ENCODE peak calls at places on chromosomes 3 and 15, in four cellular contexts. T, P, R and V are unnamed samples.

GRCh38 chr3:149128856-149129255 is 582 bp upstream of the HPS3 start:
- DNase-seq in T (no peak), R (no peak), P (no peak), V (no peak)

GRCh38 chr3:187484547-187485325 is 116.6 kb downstream of the RTP4 start:
- DNase-seq in R (no peak), T (no peak), P (no peak), V (no peak)

GRCh38 chr3:139299261-139300132 is 44.3 kb upstream of the MRPS22 start:
- DNase-seq in R (peak), T (no peak), P (no peak), V (no peak)

GRCh38 chr15:93146196-93146595 is 57.2 kb upstream of the RGMA start:
- DNase-seq in P (no peak), T (no peak), R (no peak), V (no peak)

GRCh38 chr3:71423151-71423906 is 160.2 kb downstream of the FOXP1 start:
- DNase-seq in P (no peak), R (peak), T (peak), V (no peak)

GRCh38 chr3:107024481-107025153 is 352.6 kb upstream of the CCDC54 start:
- DNase-seq in P (no peak), T (no peak), R (no peak), V (no peak)

GRCh38 chr3:187979543-187979942 is 174.4 kb upstream of the LPP start:
- DNase-seq in P (no peak), R (no peak), T (peak), V (no peak)

GRCh38 chr3:72273615-72274014 is 488.7 kb upstream of the PROK2 start:
- DNase-seq in R (no peak), P (no peak), T (no peak), V (no peak)

GRCh38 chr3:93961026-93961425 is 12.7 kb downstream of the PROS1 start:
- DNase-seq in T (no peak), P (no peak), R (no peak), V (no peak)

GRCh38 chr3:141648055-141648910 is 89.8 kb upstream of the RNF7 start:
- DNase-seq in T (peak), R (no peak), P (no peak), V (no peak)

GRCh38 chr3:129038121-129038855 is 22.3 kb upstream of the GP9 start:
- DNase-seq in T (no peak), R (no peak), P (no peak), V (no peak)

GRCh38 chr15:59797756-59798604 is 108.9 kb upstream of the BNIP2 start:
- DNase-seq in P (peak), T (no peak), R (no peak), V (no peak)

GRCh38 chr3:192835818-192836468 is 81.7 kb downstream of the MB21D2 start:
- DNase-seq in R (no peak), T (no peak), P (peak), V (no peak)

GRCh38 chr15:42670441-42670840 is 66.5 kb downstream of the CDAN1 start:
- DNase-seq in R (no peak), P (no peak), T (no peak), V (no peak)

GRCh38 chr3:129016366-129016724 is 15.2 kb downstream of the EFCC1 start:
- DNase-seq in P (peak), R (peak), T (peak), V (peak)

GRCh38 chr3:144643778-144644191 is 672.2 kb downstream of the DIPK2A start:
- DNase-seq in T (no peak), R (no peak), P (no peak), V (no peak)

GRCh38 chr3:154862265-154862664 is 217.9 kb upstream of the MME start:
- DNase-seq in R (no peak), P (peak), T (no peak), V (no peak)

GRCh38 chr15:74782596-74783071 is 754 bp downstream of the CSK start:
- DNase-seq in R (no peak), P (no peak), T (no peak), V (no peak)

GRCh38 chr3:33438284-33438668 is 1.9 kb downstream of the UBP1 start:
- DNase-seq in R (no peak), T (no peak), P (peak), V (no peak)

GRCh38 chr3:143088835-143089234 is 30.7 kb upstream of the CHST2 start:
- DNase-seq in P (no peak), T (no peak), R (no peak), V (no peak)

DNA sequence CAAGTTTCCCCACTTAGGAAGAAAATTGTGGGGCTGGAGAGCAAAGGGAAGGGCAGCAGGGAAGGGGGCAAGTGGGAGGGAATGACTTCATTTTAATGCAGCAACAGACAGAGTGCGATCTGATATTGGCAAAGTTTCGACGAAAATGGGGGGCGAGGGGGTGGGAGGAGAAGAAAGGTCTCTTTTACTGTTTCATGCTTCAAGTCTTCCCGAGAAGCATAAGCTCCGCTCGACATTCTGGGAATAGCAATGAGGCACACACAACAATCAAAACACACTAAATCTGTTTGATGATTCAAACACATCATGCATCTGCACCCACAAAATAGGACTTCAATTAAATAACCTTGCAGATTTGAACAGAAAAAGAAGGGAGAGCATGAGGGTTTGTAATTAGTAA is 284.0 kb upstream of the ATP11B start:
- DNase-seq in T (no peak), P (no peak), R (no peak), V (no peak)
- H3K4me3 ChIP-seq in T (no peak), P (no peak), R (no peak), V (no peak)

DNA sequence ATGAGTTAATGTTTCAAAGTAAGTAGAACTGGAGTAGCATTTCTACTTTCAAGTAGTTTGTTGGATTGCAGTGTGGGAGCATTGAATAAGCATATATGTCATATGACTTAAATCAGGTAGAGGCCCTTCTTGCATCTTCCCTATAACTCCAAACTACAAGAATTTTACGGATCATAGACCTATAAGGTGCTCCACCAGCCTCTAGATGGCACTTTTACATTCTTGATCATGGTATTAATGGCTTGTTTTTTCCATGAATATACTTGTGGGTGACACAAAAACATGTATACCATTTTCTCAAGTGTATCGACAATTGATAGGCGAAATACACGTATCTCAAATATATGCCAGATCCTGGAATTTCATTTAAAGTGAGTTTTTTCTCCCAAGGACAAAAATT is 311.1 kb downstream of the ZPLD1 start:
- DNase-seq in T (no peak), R (no peak), P (no peak), V (no peak)
- TF ChIP-seq CTCF in T (no peak), R (no peak), P (no peak), V (no peak)

DNA sequence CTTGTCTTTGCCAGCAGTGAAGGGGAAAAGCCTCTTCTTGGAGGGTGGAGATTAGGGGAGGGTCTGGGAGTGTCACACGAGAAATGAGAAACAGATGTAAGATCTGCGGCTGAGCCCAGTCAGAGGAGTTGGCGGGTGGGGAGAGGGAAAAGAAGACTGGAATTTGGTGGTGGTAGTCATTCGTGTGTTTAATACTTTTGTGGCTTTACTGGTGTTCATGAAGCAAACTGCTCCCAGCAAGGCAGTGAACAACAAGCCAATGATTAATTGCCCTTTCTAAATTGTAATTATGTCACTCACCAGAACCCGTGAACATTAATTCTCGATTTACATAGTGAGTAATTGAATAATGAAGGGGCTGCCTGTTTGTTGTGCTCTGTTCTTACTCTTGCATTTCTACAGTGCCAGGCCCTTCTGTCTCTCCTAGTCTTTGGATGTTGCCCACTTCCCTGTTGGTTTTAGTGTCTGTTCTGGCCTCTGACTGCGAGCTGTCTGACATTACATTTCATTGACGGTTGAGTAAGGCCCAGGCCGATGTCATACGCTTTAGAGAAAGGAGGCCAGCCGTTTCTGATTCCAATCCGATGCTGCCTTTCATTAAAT is 78.0 kb downstream of the CHCHD6 start:
- DNase-seq in R (no peak), P (no peak), T (no peak), V (no peak)
- H3K4me3 ChIP-seq in R (no peak), P (no peak), T (no peak), V (no peak)

GRCh38 chr15:62068787-62069170 is 2.0 kb downstream of the C2CD4A start:
- DNase-seq in T (no peak), P (no peak), R (no peak), V (no peak)

GRCh38 chr15:62068071-62068786 is 1.5 kb downstream of the C2CD4A start:
- DNase-seq in P (peak), R (peak), T (peak), V (no peak)

GRCh38 chr15:62069551-62069950 is 2.8 kb downstream of the C2CD4A start:
- DNase-seq in R (no peak), T (no peak), P (no peak), V (no peak)

GRCh38 chr15:62067448-62068044 is 769 bp downstream of the C2CD4A start:
- DNase-seq in P (no peak), T (peak), R (peak), V (no peak)

DNA sequence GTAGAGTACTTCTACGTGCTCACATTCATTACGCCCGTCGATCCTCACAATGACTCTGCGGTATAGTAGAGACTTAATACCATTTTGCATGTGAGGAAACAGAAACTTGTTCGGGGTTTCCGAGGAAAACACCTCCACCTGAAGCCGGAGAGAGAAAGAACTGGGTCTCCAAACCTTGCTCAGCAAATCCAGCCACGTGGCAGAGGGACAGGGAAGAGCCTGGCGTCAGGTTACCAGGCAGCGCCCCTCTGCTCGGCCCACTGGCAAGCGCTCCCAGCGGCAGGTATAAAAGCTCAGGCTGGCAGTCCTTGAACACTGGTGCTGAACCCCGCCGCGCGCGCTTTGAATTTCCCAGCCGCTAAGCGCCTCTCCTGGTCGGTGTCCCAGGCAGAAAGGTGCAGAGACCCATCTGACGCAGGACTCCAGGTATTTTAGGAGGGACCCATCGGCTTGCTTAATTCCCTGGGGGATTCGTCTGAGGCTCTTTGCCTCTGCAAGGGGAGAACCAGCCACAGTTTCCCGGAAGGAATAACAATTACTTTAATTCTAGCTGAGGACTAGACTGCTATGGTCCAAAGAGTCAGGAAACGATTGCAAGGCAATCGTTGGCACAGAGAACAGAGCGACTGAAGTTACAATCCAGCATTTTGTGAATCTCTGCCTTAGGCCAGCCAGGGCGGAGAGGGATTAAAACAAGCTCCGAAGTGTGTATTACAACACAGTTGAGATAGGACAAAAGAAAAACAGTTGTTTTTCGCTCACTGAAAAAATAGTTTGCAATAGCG is at the start of gene C2CD4A:
- DNase-seq in P (peak), R (peak), T (peak), V (no peak)
- TF ChIP-seq CTCF in P (no peak), R (no peak), T (no peak), V (peak)

DNA sequence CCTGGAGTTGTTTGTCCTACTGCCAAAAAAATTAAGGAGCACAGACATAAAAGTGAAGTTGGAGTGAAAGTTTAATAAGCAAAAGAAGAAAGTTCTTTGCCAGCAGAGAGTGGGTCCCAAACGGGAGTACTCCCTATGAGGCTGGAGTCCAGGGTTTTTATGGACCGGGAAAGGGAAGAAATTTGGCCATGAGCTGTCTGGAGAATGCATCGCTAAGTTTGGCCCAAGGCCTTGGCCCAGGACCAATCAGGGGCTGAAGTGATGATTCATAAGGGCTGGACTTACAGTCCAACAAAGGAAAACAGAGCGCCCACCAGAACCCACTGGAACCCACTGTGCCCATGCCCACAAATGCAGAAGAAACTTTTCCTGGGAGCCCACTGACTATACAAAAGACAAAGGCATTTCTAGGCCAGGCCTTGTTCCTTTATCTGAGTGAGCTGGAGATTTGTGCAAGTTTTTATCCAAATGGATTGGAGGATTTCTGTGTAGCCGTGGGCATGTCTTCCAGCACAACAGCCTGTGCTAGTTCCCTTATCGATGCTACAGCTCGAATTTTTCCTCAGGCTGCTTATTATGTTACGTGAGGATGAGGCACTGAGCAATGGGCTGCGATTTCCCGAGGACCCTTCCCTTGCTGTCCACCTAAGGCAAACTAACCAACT is 1561.7 kb downstream of the OTOL1 start:
- DNase-seq in T (no peak), P (no peak), R (no peak), V (no peak)
- H3K4me3 ChIP-seq in T (no peak), P (no peak), R (no peak), V (no peak)

GRCh38 chr15:68304611-68305337 is 27.2 kb downstream of the FEM1B start:
- DNase-seq in P (no peak), R (peak), T (no peak), V (no peak)
- TF ChIP-seq CTCF in P (no peak), R (peak), T (no peak), V (no peak)

DNA sequence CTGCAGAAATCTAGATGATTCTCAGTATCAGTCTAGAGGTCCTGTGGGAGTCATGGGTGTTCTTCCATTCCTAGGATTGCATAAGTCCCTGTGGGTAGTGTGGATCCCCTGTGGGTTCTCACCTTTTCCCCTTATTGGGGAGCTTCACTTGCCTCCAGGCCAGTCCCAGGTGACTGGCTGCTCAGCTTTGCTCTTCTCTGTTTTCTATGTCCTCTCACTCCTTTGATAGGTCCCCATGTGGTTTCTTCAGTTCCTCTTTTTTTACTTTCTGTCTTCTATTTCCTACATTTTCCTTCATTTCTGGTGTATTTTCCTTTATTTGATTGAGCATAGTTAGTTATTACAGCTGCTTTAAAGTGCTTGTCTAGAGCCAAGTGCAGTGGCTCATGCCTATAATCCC is 10.9 kb downstream of the TEX55 start:
- DNase-seq in R (no peak), P (peak), T (no peak), V (no peak)
- H3K4me3 ChIP-seq in R (no peak), P (no peak), T (no peak), V (no peak)